ENCODE peak calls at places on chromosomes 11 and 22, in five cellular contexts. D, R, Z, X and W are unnamed samples. For H3K4me1 and H4K20me1, the result is how much of the 10 kb centered on the place peaks cover.

GRCh38 chr22:44667829-44668189 is 34.2 kb upstream of the PRR5 start:
- DNase-seq in D (no peak), X (no peak), R (no peak), Z (peak), W (no peak)

GRCh38 chr11:124861670-124862069 is 3.6 kb upstream of the ROBO3 start:
- DNase-seq in X (no peak), D (no peak), Z (no peak), R (no peak), W (no peak)

GRCh38 chr11:123973816-123974215 is 3.8 kb downstream of the OR10S1 start:
- DNase-seq in R (peak), X (no peak), D (no peak), Z (peak), W (no peak)

GRCh38 chr11:79119491-79120284 is 321.1 kb downstream of the TENM4 start:
- DNase-seq in X (no peak), R (no peak), D (peak), Z (no peak), W (no peak)

GRCh38 chr11:57618438-57618837 is 21.0 kb downstream of the SERPING1 start:
- DNase-seq in D (no peak), R (no peak), X (no peak), Z (no peak), W (no peak)

GRCh38 chr11:45252134-45252856 is 33.8 kb downstream of the SYT13 start:
- DNase-seq in Z (peak), D (peak), R (peak), X (peak), W (peak)

GRCh38 chr11:118679483-118679882 is at the start of gene TREH:
- DNase-seq in Z (no peak), X (no peak), R (no peak), D (no peak), W (peak)

GRCh38 chr22:23215294-23216204 is 35.2 kb downstream of the BCR start:
- DNase-seq in X (no peak), R (peak), D (no peak), Z (peak), W (no peak)

GRCh38 chr11:14908214-14908880 is 16.3 kb upstream of the CYP2R1 start:
- DNase-seq in D (peak), X (peak), Z (peak), R (peak), W (peak)

GRCh38 chr11:73331138-73331916 is 23.3 kb downstream of the ARHGEF17 start:
- DNase-seq in R (no peak), D (peak), Z (no peak), X (no peak), W (peak)

GRCh38 chr11:117824571-117825537 is at the start of gene FXYD2:
- DNase-seq in Z (no peak), D (no peak), X (no peak), R (no peak), W (no peak)

GRCh38 chr11:14537134-14537599 is 17.0 kb upstream of the PSMA1 start:
- DNase-seq in R (peak), Z (peak), X (peak), D (peak), W (peak)

GRCh38 chr11:2074266-2074825 is 64.8 kb downstream of the IGF2 start:
- DNase-seq in Z (peak), X (peak), D (peak), R (no peak), W (no peak)

GRCh38 chr11:29389793-29390192 is 627.0 kb downstream of the KCNA4 start:
- DNase-seq in X (no peak), Z (no peak), D (no peak), R (no peak), W (no peak)

GRCh38 chr11:45182902-45183301 is 36.5 kb downstream of the PRDM11 start:
- DNase-seq in X (peak), Z (peak), D (peak), R (peak), W (no peak)

GRCh38 chr11:9053631-9054030 is 37.8 kb downstream of the SCUBE2 start:
- DNase-seq in Z (peak), X (no peak), D (no peak), R (no peak), W (no peak)

GRCh38 chr11:31995525-31996123 is 95.2 kb upstream of the RCN1 start:
- DNase-seq in X (peak), D (no peak), R (peak), Z (peak), W (no peak)

GRCh38 chr11:13638436-13638835 is 30.0 kb upstream of the FAR1 start:
- DNase-seq in R (no peak), D (no peak), Z (no peak), X (no peak), W (no peak)

GRCh38 chr11:102946237-102946636 is 9.3 kb downstream of the MMP13 start:
- DNase-seq in Z (no peak), R (peak), X (no peak), D (no peak), W (no peak)

GRCh38 chr22:26568207-26568706 is 21.7 kb downstream of the TPST2 start:
- DNase-seq in D (peak), X (no peak), Z (no peak), R (peak), W (peak)

GRCh38 chr22:21015051-21016006 is at the start of gene P2RX6:
- DNase-seq in R (peak), Z (peak), X (no peak), D (no peak), W (no peak)

GRCh38 chr11:57358543-57358961 is 20.4 kb downstream of the P2RX3 start:
- DNase-seq in D (no peak), Z (peak), X (no peak), R (peak), W (peak)

GRCh38 chr11:88680806-88681205 is 343.3 kb upstream of the CTSC start:
- DNase-seq in D (no peak), Z (peak), X (no peak), R (peak), W (no peak)

GRCh38 chr11:88683024-88683423 is 345.5 kb upstream of the CTSC start:
- DNase-seq in D (peak), Z (no peak), X (no peak), R (no peak), W (no peak)
- TF ChIP-seq EZH2phosphoT487 in D (no peak), Z (no peak), X (no peak), R (no peak), W (no peak)

GRCh38 chr22:50074056-50074455 is 11.2 kb downstream of the MLC1 start:
- DNase-seq in X (no peak), Z (peak), D (no peak), R (no peak), W (no peak)
- H3K4me1 ChIP-seq in X (under half), Z (under half), D (under half), R (under half), W (under half)

GRCh38 chr22:24370426-24370825 is 57.0 kb upstream of the ADORA2A start:
- DNase-seq in D (no peak), R (no peak), Z (peak), X (no peak), W (no peak)
- H4K20me1 ChIP-seq in D (under half), R (under half), Z (under half), X (under half), W (under half)

DNA sequence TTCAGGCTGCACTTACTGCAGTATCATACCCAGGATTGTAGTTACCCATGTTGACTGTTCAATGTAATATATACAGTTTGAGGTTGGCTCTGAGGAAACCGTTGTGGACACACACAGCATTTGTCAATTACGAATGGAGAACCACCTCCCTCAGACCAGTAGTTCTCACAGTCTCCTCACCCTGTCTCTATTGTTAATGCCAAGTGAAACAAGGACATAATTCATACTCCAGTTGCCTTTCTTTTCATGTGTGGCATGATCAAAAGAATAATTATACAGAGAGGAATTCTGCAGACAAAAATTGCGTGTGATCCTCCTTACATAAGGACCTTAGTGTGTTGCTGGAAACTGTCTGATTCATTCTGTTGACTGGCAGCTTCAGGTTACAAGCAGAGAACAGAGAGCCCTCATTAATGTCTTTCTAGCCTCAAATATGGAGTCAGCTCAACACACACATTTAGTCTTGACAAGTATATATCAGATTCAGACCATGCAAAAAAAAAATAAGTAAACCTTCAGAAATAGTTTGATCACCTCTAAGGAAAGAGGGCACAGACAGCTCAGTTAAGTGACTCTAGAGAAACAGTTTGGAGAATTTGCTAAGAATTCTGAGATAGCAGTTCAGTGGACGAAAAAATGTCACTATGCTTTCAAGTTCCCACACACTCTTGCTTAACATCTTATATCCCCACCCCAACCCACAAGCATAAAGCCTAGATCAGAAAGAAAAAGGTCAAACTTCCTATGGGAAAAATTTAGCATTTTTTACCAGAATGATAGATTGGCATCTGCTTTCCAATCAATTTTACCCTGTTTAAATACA is 96.1 kb downstream of the MAML2 start:
- DNase-seq in Z (peak), R (peak), D (no peak), X (no peak), W (no peak)
- TF ChIP-seq EZH2phosphoT487 in Z (no peak), R (no peak), D (no peak), X (no peak), W (no peak)

DNA sequence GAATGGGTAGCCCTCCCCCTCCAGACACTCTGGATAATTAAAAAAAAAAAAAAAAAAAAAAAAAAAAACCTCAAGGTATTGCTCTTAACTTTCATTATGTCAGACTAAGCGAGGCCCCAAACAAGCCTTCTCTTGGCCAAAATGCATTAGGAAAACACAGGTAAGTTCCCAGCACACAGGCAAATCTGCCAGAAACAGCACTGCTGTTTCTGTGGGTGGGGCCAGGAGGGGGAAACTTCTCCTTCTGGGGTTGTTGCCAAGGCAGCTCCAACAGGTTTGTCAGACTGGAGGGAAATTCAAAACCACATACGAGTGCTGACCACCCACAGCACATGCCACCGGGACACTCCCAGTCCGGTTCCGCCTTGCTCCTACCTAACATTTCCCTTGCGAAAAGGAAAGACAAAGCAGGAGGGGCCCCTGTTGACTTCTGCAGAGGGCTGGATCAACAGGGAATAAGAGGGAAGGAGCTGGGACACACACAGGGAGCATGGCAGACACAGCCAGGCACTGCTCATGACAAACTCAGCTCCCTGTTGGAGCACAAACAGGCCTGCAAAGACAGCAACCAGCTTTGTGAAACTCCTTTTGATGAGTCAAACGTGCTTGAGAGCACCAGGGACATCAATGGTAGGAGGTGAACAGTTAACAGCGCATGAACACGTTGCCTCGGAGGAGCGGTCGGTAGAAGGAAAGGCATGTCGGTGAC is 55.0 kb downstream of the MYH9 start:
- DNase-seq in Z (peak), X (peak), D (no peak), R (peak), W (peak)
- H3K4me1 ChIP-seq in Z (half or more), X (half or more), D (half or more), R (half or more), W (half or more)

GRCh38 chr22:46907578-46908215 is 145.2 kb downstream of the TBC1D22A start:
- DNase-seq in X (no peak), R (no peak), D (no peak), Z (no peak), W (no peak)

GRCh38 chr22:46906326-46907045 is 144.0 kb downstream of the TBC1D22A start:
- DNase-seq in X (no peak), Z (no peak), D (no peak), R (no peak), W (no peak)

GRCh38 chr22:46905834-46906233 is 143.4 kb downstream of the TBC1D22A start:
- DNase-seq in Z (no peak), D (no peak), R (no peak), X (no peak), W (no peak)

GRCh38 chr22:46902998-46903916 is 140.8 kb downstream of the TBC1D22A start:
- DNase-seq in Z (no peak), D (peak), R (no peak), X (no peak), W (no peak)

DNA sequence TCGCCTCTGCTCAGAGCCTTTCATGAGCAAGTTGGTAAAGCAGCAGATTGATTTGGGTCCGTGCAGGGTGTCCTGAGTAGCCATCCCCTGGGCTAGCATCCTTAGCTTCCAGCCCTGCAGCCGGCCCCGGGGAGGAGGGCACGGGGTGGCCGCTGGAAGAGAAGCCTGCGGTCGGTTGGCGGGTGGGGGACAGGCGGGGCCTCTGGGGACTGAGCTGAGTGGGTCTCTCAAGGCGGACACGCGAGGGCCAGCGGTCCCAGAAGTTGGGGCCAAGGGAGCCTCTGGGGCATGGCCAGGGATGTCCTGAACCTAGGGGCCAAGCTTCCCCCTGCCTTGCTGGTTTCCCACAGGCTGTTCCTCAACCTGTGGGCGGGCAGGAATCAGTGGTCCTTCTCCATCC is 143.0 kb downstream of the TBC1D22A start:
- DNase-seq in D (no peak), R (no peak), X (no peak), Z (no peak), W (no peak)
- H4K20me1 ChIP-seq in D (under half), R (under half), X (under half), Z (under half), W (under half)

GRCh38 chr11:71124127-71124526 is 128.2 kb downstream of the SHANK2 start:
- DNase-seq in X (no peak), D (no peak), R (no peak), Z (no peak), W (no peak)
- TF ChIP-seq EZH2phosphoT487 in X (no peak), D (no peak), R (no peak), Z (no peak), W (no peak)